ENCODE peak calls at places on chromosomes 3 and 15, in ten cellular contexts. One of them, this sample, is unnamed.

GRCh38 chr3:143103633-143104032 is 15.9 kb upstream of the CHST2 start:
- DNase-seq in PC-3: no peak
- DNase-seq in neural progenitor cell: no peak
- DNase-seq in brain microvascular endothelial cell: no peak
- DNase-seq in astrocyte of the spinal cord: no peak
- DNase-seq in HCT116: no peak
- DNase-seq in endothelial cell of umbilical vein: no peak
- DNase-seq in dorsolateral prefrontal cortex: no peak
- DNase-seq in CD8-positive, alpha-beta T cell: no peak
- DNase-seq in heart right ventricle: no peak
- DNase-seq in this sample: no peak

GRCh38 chr3:21042184-21042583 is 708.8 kb downstream of the ZNF385D start:
- DNase-seq in PC-3: no peak
- DNase-seq in neural progenitor cell: no peak
- DNase-seq in brain microvascular endothelial cell: no peak
- DNase-seq in astrocyte of the spinal cord: no peak
- DNase-seq in HCT116: no peak
- DNase-seq in endothelial cell of umbilical vein: no peak
- DNase-seq in dorsolateral prefrontal cortex: no peak
- DNase-seq in CD8-positive, alpha-beta T cell: no peak
- DNase-seq in heart right ventricle: no peak
- DNase-seq in this sample: no peak

GRCh38 chr15:67833504-67834248 is 6.2 kb downstream of the RNU6-1 start:
- DNase-seq in PC-3: peak; percentile 31
- DNase-seq in neural progenitor cell: peak; percentile 90
- DNase-seq in brain microvascular endothelial cell: no peak
- DNase-seq in astrocyte of the spinal cord: peak; percentile 31
- DNase-seq in HCT116: no peak
- DNase-seq in endothelial cell of umbilical vein: peak; percentile 47
- DNase-seq in dorsolateral prefrontal cortex: no peak
- DNase-seq in CD8-positive, alpha-beta T cell: no peak
- DNase-seq in heart right ventricle: no peak
- DNase-seq in this sample: no peak

GRCh38 chr15:99424131-99424571 is 141.6 kb upstream of the MEF2A start:
- DNase-seq in PC-3: no peak
- DNase-seq in neural progenitor cell: no peak
- DNase-seq in brain microvascular endothelial cell: no peak
- DNase-seq in astrocyte of the spinal cord: no peak
- DNase-seq in HCT116: no peak
- DNase-seq in endothelial cell of umbilical vein: no peak
- DNase-seq in dorsolateral prefrontal cortex: no peak
- DNase-seq in CD8-positive, alpha-beta T cell: no peak
- DNase-seq in heart right ventricle: no peak
- DNase-seq in this sample: no peak

GRCh38 chr3:114942773-114943172 is 204.3 kb downstream of the ZBTB20 start:
- DNase-seq in PC-3: no peak
- DNase-seq in neural progenitor cell: no peak
- DNase-seq in brain microvascular endothelial cell: no peak
- DNase-seq in astrocyte of the spinal cord: no peak
- DNase-seq in HCT116: no peak
- DNase-seq in endothelial cell of umbilical vein: no peak
- DNase-seq in dorsolateral prefrontal cortex: no peak
- DNase-seq in CD8-positive, alpha-beta T cell: no peak
- DNase-seq in heart right ventricle: no peak
- DNase-seq in this sample: no peak

GRCh38 chr3:184766555-184767261 is 45.3 kb upstream of the VPS8 start:
- DNase-seq in PC-3: no peak
- DNase-seq in neural progenitor cell: no peak
- DNase-seq in brain microvascular endothelial cell: no peak
- DNase-seq in astrocyte of the spinal cord: no peak
- DNase-seq in HCT116: no peak
- DNase-seq in endothelial cell of umbilical vein: no peak
- DNase-seq in dorsolateral prefrontal cortex: no peak
- DNase-seq in CD8-positive, alpha-beta T cell: no peak
- DNase-seq in heart right ventricle: no peak
- DNase-seq in this sample: no peak

GRCh38 chr3:173410836-173411235 is 13.3 kb downstream of the NLGN1 start:
- DNase-seq in PC-3: no peak
- DNase-seq in neural progenitor cell: peak; percentile 14
- DNase-seq in brain microvascular endothelial cell: no peak
- DNase-seq in astrocyte of the spinal cord: no peak
- DNase-seq in HCT116: no peak
- DNase-seq in endothelial cell of umbilical vein: peak; percentile 53
- DNase-seq in dorsolateral prefrontal cortex: no peak
- DNase-seq in CD8-positive, alpha-beta T cell: no peak
- DNase-seq in heart right ventricle: no peak
- DNase-seq in this sample: no peak

GRCh38 chr15:89647191-89647851 is 7.9 kb downstream of the KIF7 start:
- DNase-seq in PC-3: peak; percentile 72
- DNase-seq in neural progenitor cell: peak; percentile 82
- DNase-seq in brain microvascular endothelial cell: peak; percentile 56
- DNase-seq in astrocyte of the spinal cord: peak; percentile 36
- DNase-seq in HCT116: peak; percentile 23
- DNase-seq in endothelial cell of umbilical vein: peak; percentile 56
- DNase-seq in dorsolateral prefrontal cortex: no peak
- DNase-seq in CD8-positive, alpha-beta T cell: peak; percentile 38
- DNase-seq in heart right ventricle: peak; percentile 70
- DNase-seq in this sample: peak; percentile 13

GRCh38 chr15:93719941-93720351 is 511.4 kb upstream of the MCTP2 start:
- DNase-seq in PC-3: no peak
- DNase-seq in neural progenitor cell: no peak
- DNase-seq in brain microvascular endothelial cell: peak; percentile 54
- DNase-seq in astrocyte of the spinal cord: peak; percentile 45
- DNase-seq in HCT116: no peak
- DNase-seq in endothelial cell of umbilical vein: no peak
- DNase-seq in dorsolateral prefrontal cortex: no peak
- DNase-seq in CD8-positive, alpha-beta T cell: no peak
- DNase-seq in heart right ventricle: no peak
- DNase-seq in this sample: no peak

GRCh38 chr3:133956333-133956732 is 60.7 kb upstream of the RAB6B start:
- DNase-seq in PC-3: no peak
- DNase-seq in neural progenitor cell: no peak
- DNase-seq in brain microvascular endothelial cell: no peak
- DNase-seq in astrocyte of the spinal cord: no peak
- DNase-seq in HCT116: no peak
- DNase-seq in endothelial cell of umbilical vein: no peak
- DNase-seq in dorsolateral prefrontal cortex: no peak
- DNase-seq in CD8-positive, alpha-beta T cell: no peak
- DNase-seq in heart right ventricle: peak; percentile 46
- DNase-seq in this sample: no peak

GRCh38 chr3:141646760-141647561 is 91.1 kb upstream of the RNF7 start:
- DNase-seq in PC-3: peak; percentile 39
- DNase-seq in neural progenitor cell: peak; percentile 59
- DNase-seq in brain microvascular endothelial cell: peak; percentile 56
- DNase-seq in astrocyte of the spinal cord: peak; percentile 46
- DNase-seq in HCT116: peak; percentile 66
- DNase-seq in endothelial cell of umbilical vein: peak; percentile 58
- DNase-seq in dorsolateral prefrontal cortex: no peak
- DNase-seq in CD8-positive, alpha-beta T cell: no peak
- DNase-seq in heart right ventricle: peak; percentile 57
- DNase-seq in this sample: peak; percentile 73

GRCh38 chr3:43046583-43046982 is 59.3 kb downstream of the POMGNT2 start:
- DNase-seq in PC-3: no peak
- DNase-seq in neural progenitor cell: no peak
- DNase-seq in brain microvascular endothelial cell: no peak
- DNase-seq in astrocyte of the spinal cord: no peak
- DNase-seq in HCT116: no peak
- DNase-seq in endothelial cell of umbilical vein: no peak
- DNase-seq in dorsolateral prefrontal cortex: no peak
- DNase-seq in CD8-positive, alpha-beta T cell: no peak
- DNase-seq in heart right ventricle: no peak
- DNase-seq in this sample: no peak

GRCh38 chr15:38229700-38230099 is 22.9 kb upstream of the SPRED1 start:
- DNase-seq in PC-3: peak; percentile 81
- DNase-seq in neural progenitor cell: no peak
- DNase-seq in brain microvascular endothelial cell: no peak
- DNase-seq in astrocyte of the spinal cord: no peak
- DNase-seq in HCT116: no peak
- DNase-seq in endothelial cell of umbilical vein: no peak
- DNase-seq in dorsolateral prefrontal cortex: no peak
- DNase-seq in CD8-positive, alpha-beta T cell: no peak
- DNase-seq in heart right ventricle: no peak
- DNase-seq in this sample: no peak

GRCh38 chr3:185172086-185173049 is 19.5 kb upstream of the C3orf70 start:
- DNase-seq in PC-3: no peak
- DNase-seq in neural progenitor cell: peak; percentile 21
- DNase-seq in brain microvascular endothelial cell: no peak
- DNase-seq in astrocyte of the spinal cord: no peak
- DNase-seq in HCT116: no peak
- DNase-seq in endothelial cell of umbilical vein: no peak
- DNase-seq in dorsolateral prefrontal cortex: no peak
- DNase-seq in CD8-positive, alpha-beta T cell: no peak
- DNase-seq in heart right ventricle: no peak
- DNase-seq in this sample: no peak

GRCh38 chr15:101048191-101049011 is 129.2 kb downstream of the LRRK1 start:
- DNase-seq in PC-3: no peak
- DNase-seq in neural progenitor cell: no peak
- DNase-seq in brain microvascular endothelial cell: no peak
- DNase-seq in astrocyte of the spinal cord: no peak
- DNase-seq in HCT116: no peak
- DNase-seq in endothelial cell of umbilical vein: no peak
- DNase-seq in dorsolateral prefrontal cortex: peak; percentile 23
- DNase-seq in CD8-positive, alpha-beta T cell: no peak
- DNase-seq in heart right ventricle: peak; percentile 21
- DNase-seq in this sample: no peak

GRCh38 chr15:33194704-33195261 is at the start of gene FMN1:
- DNase-seq in PC-3: no peak
- DNase-seq in neural progenitor cell: peak; percentile 98
- DNase-seq in brain microvascular endothelial cell: peak; percentile 95
- DNase-seq in astrocyte of the spinal cord: peak; percentile 95
- DNase-seq in HCT116: peak; percentile 62
- DNase-seq in endothelial cell of umbilical vein: peak; percentile 97
- DNase-seq in dorsolateral prefrontal cortex: peak; percentile 94
- DNase-seq in CD8-positive, alpha-beta T cell: peak; percentile 84
- DNase-seq in heart right ventricle: peak; percentile 93
- DNase-seq in this sample: no peak
- H3K4me3 ChIP-seq in PC-3: no peak within 1 kb of the TSS
- H3K4me3 ChIP-seq in neural progenitor cell: peak within 1 kb of the TSS; percentile 53
- H3K4me3 ChIP-seq in brain microvascular endothelial cell: peak within 1 kb of the TSS; percentile 66
- H3K4me3 ChIP-seq in astrocyte of the spinal cord: peak within 1 kb of the TSS; percentile 56
- H3K4me3 ChIP-seq in HCT116: peak within 1 kb of the TSS; percentile 17
- H3K4me3 ChIP-seq in endothelial cell of umbilical vein: no peak within 1 kb of the TSS
- H3K4me3 ChIP-seq in dorsolateral prefrontal cortex: peak within 1 kb of the TSS; percentile 67
- H3K4me3 ChIP-seq in CD8-positive, alpha-beta T cell: peak within 1 kb of the TSS; percentile 70
- H3K4me3 ChIP-seq in heart right ventricle: peak within 1 kb of the TSS; percentile 65
- H3K4me3 ChIP-seq in this sample: no peak within 1 kb of the TSS

DNA sequence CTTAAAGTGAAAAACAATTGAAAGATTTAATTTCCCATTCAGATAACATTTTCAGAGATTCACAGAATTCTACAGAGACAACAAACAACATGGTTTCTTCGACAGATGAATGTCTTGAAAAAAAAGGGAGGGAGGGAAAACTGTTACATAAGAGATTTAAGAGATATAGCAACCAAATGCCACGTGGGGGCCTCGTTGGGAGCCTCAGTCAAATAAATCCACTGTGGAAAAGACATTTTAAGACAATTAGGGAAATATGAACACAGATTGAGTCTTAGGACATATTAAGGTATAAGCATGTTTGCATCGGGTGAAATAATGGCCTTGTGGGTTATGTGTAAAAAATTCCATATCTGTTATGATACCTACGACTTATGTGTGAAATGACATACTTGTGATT is 5.0 kb upstream of the PRRT3 start:
- DNase-seq in PC-3: peak; percentile 25
- DNase-seq in neural progenitor cell: no peak
- DNase-seq in brain microvascular endothelial cell: no peak
- DNase-seq in astrocyte of the spinal cord: peak; percentile 23
- DNase-seq in HCT116: no peak
- DNase-seq in endothelial cell of umbilical vein: peak; percentile 23
- DNase-seq in dorsolateral prefrontal cortex: no peak
- DNase-seq in CD8-positive, alpha-beta T cell: no peak
- DNase-seq in heart right ventricle: no peak
- DNase-seq in this sample: no peak
- TF ChIP-seq CTCF in PC-3: peak; percentile 45
- TF ChIP-seq CTCF in neural progenitor cell: peak; percentile 22
- TF ChIP-seq CTCF in brain microvascular endothelial cell: peak; percentile 33
- TF ChIP-seq CTCF in astrocyte of the spinal cord: peak; percentile 12
- TF ChIP-seq CTCF in HCT116: peak; percentile 20
- TF ChIP-seq CTCF in endothelial cell of umbilical vein: peak; percentile 6
- TF ChIP-seq CTCF in dorsolateral prefrontal cortex: no peak
- TF ChIP-seq CTCF in CD8-positive, alpha-beta T cell: no peak
- TF ChIP-seq CTCF in heart right ventricle: no peak
- TF ChIP-seq CTCF in this sample: no peak

GRCh38 chr3:37309945-37310665 is 135.7 kb upstream of the LRRFIP2 start:
- DNase-seq in PC-3: no peak
- DNase-seq in neural progenitor cell: no peak
- DNase-seq in brain microvascular endothelial cell: no peak
- DNase-seq in astrocyte of the spinal cord: no peak
- DNase-seq in HCT116: no peak
- DNase-seq in endothelial cell of umbilical vein: no peak
- DNase-seq in dorsolateral prefrontal cortex: no peak
- DNase-seq in CD8-positive, alpha-beta T cell: no peak
- DNase-seq in heart right ventricle: no peak
- DNase-seq in this sample: no peak
- H3K4me3 ChIP-seq in PC-3: no peak overlapping the region
- H3K4me3 ChIP-seq in neural progenitor cell: no peak overlapping the region
- H3K4me3 ChIP-seq in brain microvascular endothelial cell: no peak overlapping the region
- H3K4me3 ChIP-seq in astrocyte of the spinal cord: no peak overlapping the region
- H3K4me3 ChIP-seq in HCT116: no peak overlapping the region
- H3K4me3 ChIP-seq in endothelial cell of umbilical vein: no peak overlapping the region
- H3K4me3 ChIP-seq in dorsolateral prefrontal cortex: no peak overlapping the region
- H3K4me3 ChIP-seq in CD8-positive, alpha-beta T cell: no peak overlapping the region
- H3K4me3 ChIP-seq in heart right ventricle: no peak overlapping the region
- H3K4me3 ChIP-seq in this sample: no peak overlapping the region

GRCh38 chr3:66299893-66300292 is 79.1 kb downstream of the SLC25A26 start:
- DNase-seq in PC-3: no peak
- DNase-seq in neural progenitor cell: no peak
- DNase-seq in brain microvascular endothelial cell: no peak
- DNase-seq in astrocyte of the spinal cord: no peak
- DNase-seq in HCT116: no peak
- DNase-seq in endothelial cell of umbilical vein: no peak
- DNase-seq in dorsolateral prefrontal cortex: no peak
- DNase-seq in CD8-positive, alpha-beta T cell: no peak
- DNase-seq in heart right ventricle: no peak
- DNase-seq in this sample: no peak

GRCh38 chr3:66298591-66298990 is 77.8 kb downstream of the SLC25A26 start:
- DNase-seq in PC-3: no peak
- DNase-seq in neural progenitor cell: no peak
- DNase-seq in brain microvascular endothelial cell: no peak
- DNase-seq in astrocyte of the spinal cord: no peak
- DNase-seq in HCT116: no peak
- DNase-seq in endothelial cell of umbilical vein: no peak
- DNase-seq in dorsolateral prefrontal cortex: no peak
- DNase-seq in CD8-positive, alpha-beta T cell: no peak
- DNase-seq in heart right ventricle: no peak
- DNase-seq in this sample: no peak

GRCh38 chr3:66303556-66303955 is 82.8 kb downstream of the SLC25A26 start:
- DNase-seq in PC-3: no peak
- DNase-seq in neural progenitor cell: no peak
- DNase-seq in brain microvascular endothelial cell: no peak
- DNase-seq in astrocyte of the spinal cord: no peak
- DNase-seq in HCT116: no peak
- DNase-seq in endothelial cell of umbilical vein: no peak
- DNase-seq in dorsolateral prefrontal cortex: no peak
- DNase-seq in CD8-positive, alpha-beta T cell: peak; percentile 24
- DNase-seq in heart right ventricle: no peak
- DNase-seq in this sample: no peak

GRCh38 chr3:66304293-66304692 is 83.5 kb downstream of the SLC25A26 start:
- DNase-seq in PC-3: no peak
- DNase-seq in neural progenitor cell: no peak
- DNase-seq in brain microvascular endothelial cell: no peak
- DNase-seq in astrocyte of the spinal cord: no peak
- DNase-seq in HCT116: no peak
- DNase-seq in endothelial cell of umbilical vein: no peak
- DNase-seq in dorsolateral prefrontal cortex: no peak
- DNase-seq in CD8-positive, alpha-beta T cell: no peak
- DNase-seq in heart right ventricle: no peak
- DNase-seq in this sample: no peak

GRCh38 chr3:66302288-66302687 is 81.5 kb downstream of the SLC25A26 start:
- DNase-seq in PC-3: no peak
- DNase-seq in neural progenitor cell: no peak
- DNase-seq in brain microvascular endothelial cell: peak; percentile 4
- DNase-seq in astrocyte of the spinal cord: no peak
- DNase-seq in HCT116: no peak
- DNase-seq in endothelial cell of umbilical vein: no peak
- DNase-seq in dorsolateral prefrontal cortex: no peak
- DNase-seq in CD8-positive, alpha-beta T cell: peak; percentile 37
- DNase-seq in heart right ventricle: no peak
- DNase-seq in this sample: no peak
- TF ChIP-seq CTCF in PC-3: no peak
- TF ChIP-seq CTCF in neural progenitor cell: no peak
- TF ChIP-seq CTCF in brain microvascular endothelial cell: no peak
- TF ChIP-seq CTCF in astrocyte of the spinal cord: no peak
- TF ChIP-seq CTCF in HCT116: no peak
- TF ChIP-seq CTCF in endothelial cell of umbilical vein: no peak
- TF ChIP-seq CTCF in dorsolateral prefrontal cortex: no peak
- TF ChIP-seq CTCF in CD8-positive, alpha-beta T cell: no peak
- TF ChIP-seq CTCF in heart right ventricle: no peak
- TF ChIP-seq CTCF in this sample: no peak